ENCODE peak calls at places on chromosome 17, in four cellular contexts. F, T, S and L are unnamed samples.

GRCh38 chr17:5042152-5043022 is 7.2 kb upstream of the SLC52A1 start:
- DNase-seq in F (peak), T (no peak), S (no peak), L (no peak)

GRCh38 chr17:27989046-27989445 is 53.4 kb upstream of the NLK start:
- DNase-seq in F (no peak), T (peak), S (no peak), L (peak)

GRCh38 chr17:81336930-81337325 is 41.8 kb upstream of the SLC38A10 start:
- DNase-seq in F (no peak), T (no peak), S (no peak), L (no peak)

GRCh38 chr17:12180644-12181261 is 160.1 kb downstream of the MAP2K4 start:
- DNase-seq in F (no peak), T (no peak), S (no peak), L (peak)

GRCh38 chr17:68910256-68910705 is 44.9 kb downstream of the ABCA8 start:
- DNase-seq in F (no peak), T (no peak), S (no peak), L (no peak)

GRCh38 chr17:72077326-72077960 is 43.4 kb upstream of the SOX9 start:
- DNase-seq in F (no peak), T (peak), S (no peak), L (no peak)

GRCh38 chr17:63698886-63699637 is 863 bp downstream of the LIMD2 start:
- DNase-seq in F (peak), T (no peak), S (peak), L (no peak)

GRCh38 chr17:79294459-79295071 is 219.9 kb downstream of the ENGASE start:
- DNase-seq in F (no peak), T (peak), S (peak), L (peak)

GRCh38 chr17:74274060-74274702 is at the start of gene DNAI2:
- DNase-seq in F (peak), T (no peak), S (no peak), L (no peak)

GRCh38 chr17:43468746-43469544 is 14.8 kb upstream of the DHX8 start:
- DNase-seq in F (no peak), T (peak), S (no peak), L (peak)

GRCh38 chr17:40796846-40797245 is 2.9 kb downstream of the KRT28 start:
- DNase-seq in F (no peak), T (no peak), S (no peak), L (no peak)

GRCh38 chr17:50681260-50682200 is 26.2 kb downstream of the ANKRD40 start:
- DNase-seq in F (no peak), T (no peak), S (no peak), L (peak)

GRCh38 chr17:77479817-77480508 is 339.2 kb downstream of the SEC14L1 start:
- DNase-seq in F (no peak), T (no peak), S (no peak), L (no peak)

GRCh38 chr17:2172447-2172938 is 117.6 kb downstream of the HIC1 start:
- DNase-seq in F (no peak), T (no peak), S (no peak), L (no peak)

GRCh38 chr17:55601874-55602364 is 90.7 kb upstream of the SMIM36 start:
- DNase-seq in F (no peak), T (no peak), S (no peak), L (peak)

GRCh38 chr17:13016881-13017622 is 775 bp downstream of the ELAC2 start:
- DNase-seq in F (no peak), T (no peak), S (no peak), L (peak)

GRCh38 chr17:45088741-45089140 is 27.6 kb downstream of the NMT1 start:
- DNase-seq in F (no peak), T (no peak), S (no peak), L (no peak)

GRCh38 chr17:45087978-45088377 is 26.9 kb downstream of the NMT1 start:
- DNase-seq in F (no peak), T (no peak), S (no peak), L (no peak)

GRCh38 chr17:45091778-45092425 is 30.8 kb downstream of the NMT1 start:
- DNase-seq in F (no peak), T (no peak), S (no peak), L (no peak)

GRCh38 chr17:45092932-45093430 is 31.9 kb downstream of the NMT1 start:
- DNase-seq in F (no peak), T (peak), S (no peak), L (peak)

DNA sequence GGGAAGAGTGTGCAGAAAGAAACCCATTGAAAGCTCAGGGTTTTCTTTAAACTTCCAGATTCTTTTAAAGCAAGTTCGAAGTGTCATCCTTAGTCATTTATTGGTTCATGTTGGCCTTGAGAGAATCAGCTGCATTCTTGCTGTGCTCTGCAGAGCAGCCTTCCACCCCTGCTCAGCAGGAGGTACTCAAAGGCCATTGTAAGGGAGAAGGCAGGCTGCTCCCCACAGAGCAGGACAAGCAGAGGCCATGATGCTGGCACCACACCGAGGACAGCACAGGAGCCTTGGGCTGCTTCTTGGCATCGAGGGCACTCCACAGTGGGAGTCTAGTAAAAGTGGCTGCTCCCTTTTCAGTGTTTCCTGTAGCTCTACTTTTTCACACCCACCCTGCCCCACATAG is 29.6 kb downstream of the NMT1 start:
- DNase-seq in F (no peak), T (no peak), S (no peak), L (no peak)
- H3K27ac ChIP-seq in F (no peak), T (no peak), S (no peak), L (peak)

DNA sequence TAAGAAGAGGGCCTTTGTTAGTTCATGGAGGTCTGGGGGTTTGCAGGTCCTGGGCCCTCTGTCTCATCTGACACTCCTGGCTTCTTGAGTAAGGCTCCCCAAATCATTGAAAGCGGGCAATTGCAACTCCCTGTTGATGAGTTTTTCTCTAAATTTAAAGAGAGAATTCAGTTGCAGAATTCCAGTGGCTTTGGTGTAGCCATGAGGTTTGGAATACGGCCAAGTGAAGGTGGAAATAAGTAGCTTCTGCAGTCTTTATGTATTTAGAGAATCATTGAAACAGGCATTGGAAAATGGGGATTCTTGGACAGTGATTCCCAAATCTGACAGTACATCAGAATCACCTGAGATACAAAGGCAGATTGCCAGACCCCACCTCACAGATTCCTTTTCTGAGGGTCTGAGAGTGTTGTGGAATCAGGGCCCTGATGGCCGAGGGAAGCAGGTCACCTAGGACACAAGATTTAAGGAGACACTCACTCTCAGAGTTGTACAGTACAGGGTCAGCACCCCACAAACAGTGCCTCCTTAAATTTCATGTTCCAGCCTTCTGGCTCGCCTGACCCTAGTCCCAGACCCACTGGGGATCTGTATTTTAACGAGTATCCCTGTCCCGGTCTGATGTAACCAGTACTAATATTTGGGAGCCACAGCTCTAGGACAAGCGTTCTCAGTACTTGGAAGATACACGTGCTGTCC is 37.7 kb downstream of the YPEL2 start:
- DNase-seq in F (no peak), T (no peak), S (no peak), L (no peak)
- H3K27ac ChIP-seq in F (no peak), T (no peak), S (no peak), L (no peak)

DNA sequence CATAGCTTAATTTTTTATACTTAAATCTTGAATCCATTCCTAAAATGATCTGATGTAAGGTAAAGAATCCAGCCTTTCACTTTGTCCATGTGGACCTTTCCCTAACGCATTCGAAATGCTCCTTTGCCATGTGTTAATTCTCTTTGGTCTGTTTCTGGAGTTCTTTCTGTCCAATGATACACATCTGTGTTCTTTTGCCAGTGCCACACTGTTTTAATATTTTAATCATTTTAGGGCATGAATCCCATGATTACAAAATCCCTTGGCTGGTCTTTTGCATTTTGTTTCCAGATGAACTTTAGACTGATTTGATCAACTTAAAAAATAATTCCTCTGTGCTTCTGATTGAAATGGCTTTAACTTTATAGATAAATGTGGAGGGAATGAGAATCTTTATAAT is 74.1 kb downstream of the NTN1 start:
- DNase-seq in F (no peak), T (no peak), S (no peak), L (no peak)
- H3K27ac ChIP-seq in F (no peak), T (no peak), S (no peak), L (no peak)

GRCh38 chr17:82345151-82345976 is 11.8 kb upstream of the SECTM1 start:
- DNase-seq in F (no peak), T (no peak), S (no peak), L (no peak)

GRCh38 chr17:82342361-82343079 is 9.0 kb upstream of the SECTM1 start:
- DNase-seq in F (no peak), T (no peak), S (no peak), L (no peak)

GRCh38 chr17:82346342-82347300 is 12.4 kb upstream of the TEX19 start:
- DNase-seq in F (no peak), T (no peak), S (no peak), L (no peak)

GRCh38 chr17:82344175-82344907 is 10.8 kb upstream of the SECTM1 start:
- DNase-seq in F (no peak), T (no peak), S (no peak), L (no peak)

DNA sequence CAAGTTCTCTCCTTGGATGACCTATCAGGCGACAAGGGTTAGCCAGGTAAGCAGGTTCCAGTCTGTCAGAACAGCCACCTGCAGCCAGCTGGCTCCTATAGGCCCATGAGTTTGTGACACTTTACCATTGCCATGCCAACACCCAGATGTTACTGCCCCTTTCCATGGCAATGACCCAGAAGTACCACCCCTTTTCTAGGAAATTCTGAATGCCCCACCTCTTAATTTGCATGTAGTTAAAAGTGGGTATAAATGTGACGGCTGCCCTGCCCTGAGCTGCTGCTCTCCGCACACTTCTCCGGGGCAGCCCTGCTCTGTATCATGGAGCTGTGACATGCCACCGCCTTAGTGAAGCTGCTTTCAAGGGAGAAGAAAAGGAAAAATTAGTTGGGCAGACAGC is 10.0 kb upstream of the SECTM1 start:
- DNase-seq in F (no peak), T (no peak), S (no peak), L (no peak)
- H3K27ac ChIP-seq in F (no peak), T (no peak), S (no peak), L (no peak)

DNA sequence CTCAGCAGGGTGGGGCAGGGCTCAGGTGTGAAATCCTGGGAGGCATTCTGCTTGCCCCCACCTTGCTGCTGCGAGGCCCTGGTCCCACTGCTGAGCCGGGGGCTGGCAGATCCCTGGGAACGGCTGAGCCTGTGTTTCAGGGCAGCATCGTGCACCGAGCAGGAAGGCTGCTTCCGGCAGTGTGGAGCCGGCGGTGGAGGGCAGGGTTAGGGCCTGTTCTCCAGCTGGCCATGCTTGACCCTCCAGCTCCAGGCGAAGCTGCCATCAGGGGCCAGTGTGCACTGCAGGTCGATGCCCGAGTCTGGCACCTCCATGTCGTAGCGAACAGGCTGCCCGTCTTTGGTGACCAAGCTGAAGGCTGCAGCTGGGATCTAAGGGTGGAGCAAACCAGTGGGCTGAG is 2.5 kb upstream of the SPATA32 start:
- DNase-seq in F (no peak), T (no peak), S (no peak), L (no peak)
- H3K27ac ChIP-seq in F (no peak), T (no peak), S (no peak), L (peak)

DNA sequence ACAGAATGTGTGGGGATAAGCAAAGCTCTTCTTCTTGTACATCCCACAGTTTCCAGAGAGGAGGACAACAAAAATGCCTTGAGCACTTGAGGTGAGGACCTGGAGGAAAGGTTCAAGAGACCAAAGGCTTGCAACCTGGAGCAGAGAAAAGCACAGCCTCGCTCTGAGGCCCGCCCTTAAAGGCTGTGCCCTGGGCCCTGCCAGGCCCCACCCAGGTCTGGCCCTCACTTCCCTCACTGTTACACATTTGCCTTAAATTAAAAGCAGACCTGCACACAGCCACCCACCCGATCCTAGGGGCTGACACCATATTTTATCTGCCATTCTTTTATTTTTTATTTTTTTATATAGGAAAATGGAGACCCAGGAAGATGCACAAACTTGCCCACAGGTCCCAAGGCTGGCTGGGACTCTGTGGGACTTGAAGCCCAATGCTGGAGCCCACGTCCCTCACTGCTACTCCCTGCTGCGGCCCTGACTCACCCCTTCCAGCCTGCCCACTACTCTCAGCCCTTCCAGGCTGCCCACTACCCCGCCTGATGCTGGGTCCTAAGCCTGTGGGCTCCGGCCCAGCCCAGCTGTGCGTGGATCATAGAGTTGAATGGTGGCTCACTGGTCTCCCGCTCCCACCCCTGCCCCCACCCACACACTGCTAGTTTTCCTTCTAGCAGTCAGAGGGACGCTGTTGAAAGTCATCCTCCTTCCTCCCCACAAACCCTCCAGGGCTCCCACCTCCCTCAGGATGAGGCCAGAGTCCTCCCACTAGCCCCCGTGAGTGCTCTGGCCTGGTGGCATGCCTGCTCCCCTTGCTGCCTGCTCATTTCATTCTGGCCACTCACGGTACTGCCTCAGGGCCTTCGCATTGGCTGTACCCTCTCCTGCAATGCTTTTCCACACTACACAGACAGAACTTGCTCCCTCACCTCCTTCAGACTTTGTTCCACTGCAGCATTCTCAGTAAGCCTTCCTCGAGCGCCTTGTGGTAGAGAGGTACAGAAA is 77.6 kb upstream of the MED9 start:
- DNase-seq in F (no peak), T (no peak), S (no peak), L (no peak)
- H3K27ac ChIP-seq in F (no peak), T (no peak), S (no peak), L (no peak)

GRCh38 chr17:48598727-48599126 is 5.1 kb upstream of the HOXB5 start:
- DNase-seq in F (no peak), T (no peak), S (no peak), L (no peak)
- H3K27ac ChIP-seq in F (no peak), T (no peak), S (no peak), L (no peak)